ENCODE peak calls at places on chromosome 5, in ten cellular contexts. U is AG08396; V is activated CD4-positive, alpha-beta T cell treated with anti-CD3 and anti-CD28 coated beads for 1 hour; B is amniotic stem cell; T is K562; R is activated T-helper 1 cell treated with Interleukin-2 at 50 U/mL for 16 hours; D is GM13976; M is NCI-H2081; E is small intestine; C is epithelial cell of esophagus. W is an unnamed sample.

GRCh38 chr5:149412783-149413476 is 33.8 kb upstream of the IL17B start:
- DNase-seq in C (no peak), T (no peak), R (no peak), M (no peak), V (no peak), E (no peak), B (no peak), D (no peak), U (no peak), W (no peak)

GRCh38 chr5:60487885-60488425 is 212.0 kb downstream of the DEPDC1B start:
- DNase-seq in M (peak; percentile 70), E (peak; percentile 67), C (peak; percentile 95), T (no peak), U (no peak), B (no peak), R (no peak), V (no peak), D (no peak), W (no peak)

GRCh38 chr5:89397096-89397495 is 514.1 kb upstream of the MEF2C start:
- DNase-seq in V (no peak), R (no peak), M (no peak), C (peak; percentile 53), D (peak; percentile 9), B (no peak), E (peak; percentile 3), T (no peak), U (no peak), W (no peak)

GRCh38 chr5:150595466-150596031 is 44.9 kb upstream of the SYNPO start:
- DNase-seq in D (no peak), R (no peak), V (no peak), B (no peak), U (no peak), E (no peak), T (peak; percentile 76), C (no peak), M (no peak), W (peak; percentile 94)

GRCh38 chr5:124343451-124343867 is 403.0 kb downstream of the ZNF608 start:
- DNase-seq in V (no peak), E (no peak), D (no peak), M (no peak), C (peak; percentile 21), R (no peak), B (peak; percentile 65), U (peak; percentile 78), T (no peak), W (no peak)

GRCh38 chr5:176730815-176731475 is 79.4 kb upstream of the UNC5A start:
- DNase-seq in C (no peak), D (no peak), V (no peak), U (no peak), R (no peak), M (no peak), E (no peak), T (no peak), B (no peak), W (no peak)

GRCh38 chr5:43802119-43802518 is 199.1 kb downstream of the NNT start:
- DNase-seq in R (no peak), T (no peak), B (no peak), C (peak; percentile 47), V (no peak), E (no peak), M (no peak), D (no peak), U (peak; percentile 35), W (no peak)

GRCh38 chr5:10251409-10251808 is 1.3 kb downstream of the CCT5 start:
- DNase-seq in M (no peak), R (no peak), V (no peak), C (peak; percentile 18), E (no peak), B (no peak), T (no peak), D (no peak), U (no peak), W (peak; percentile 28)

GRCh38 chr5:154394328-154394727 is 51.5 kb upstream of the SAP30L start:
- DNase-seq in M (no peak), U (no peak), T (no peak), B (no peak), D (no peak), C (no peak), V (no peak), R (no peak), E (peak; percentile 53), W (peak; percentile 42)

GRCh38 chr5:16666861-16667481 is 50.2 kb upstream of the RETREG1 start:
- DNase-seq in R (no peak), V (no peak), T (no peak), U (no peak), C (peak; percentile 28), M (peak; percentile 77), B (no peak), E (peak; percentile 33), D (no peak), W (no peak)

GRCh38 chr5:116343961-116344360 is 230.7 kb downstream of the SEMA6A start:
- DNase-seq in C (peak; percentile 14), V (no peak), B (no peak), D (no peak), U (no peak), R (no peak), T (no peak), M (peak; percentile 2), E (no peak), W (no peak)

GRCh38 chr5:168302785-168303184 is 11.3 kb downstream of the WWC1 start:
- DNase-seq in T (no peak), C (peak; percentile 53), M (no peak), R (no peak), D (no peak), U (no peak), B (no peak), E (no peak), V (no peak), W (no peak)

GRCh38 chr5:131396015-131396414 is 132.2 kb downstream of the CDC42SE2 start:
- DNase-seq in B (no peak), V (no peak), D (peak; percentile 61), R (no peak), U (no peak), E (no peak), M (no peak), C (no peak), T (no peak), W (no peak)

GRCh38 chr5:87340716-87341115 is 72.0 kb downstream of the CCNH start:
- DNase-seq in T (no peak), D (peak; percentile 14), B (no peak), C (no peak), V (no peak), M (no peak), R (no peak), E (peak; percentile 62), U (no peak), W (no peak)

GRCh38 chr5:148808864-148809642 is 17.4 kb upstream of the ADRB2 start:
- DNase-seq in B (no peak), V (no peak), U (no peak), C (no peak), R (no peak), M (no peak), E (peak; percentile 55), D (peak; percentile 58), T (no peak), W (no peak)

GRCh38 chr5:82859439-82860140 is 217.6 kb downstream of the TMEM167A start:
- DNase-seq in D (no peak), U (no peak), T (no peak), R (no peak), V (no peak), C (no peak), B (no peak), M (no peak), E (no peak), W (no peak)

GRCh38 chr5:98769256-98770157 is 4.0 kb upstream of the RGMB start:
- DNase-seq in C (peak; percentile 53), R (no peak), V (no peak), B (peak; percentile 78), T (no peak), U (peak; percentile 73), M (peak; percentile 68), D (peak; percentile 57), E (no peak), W (peak; percentile 2)

GRCh38 chr5:13909271-13909670 is 35.2 kb downstream of the DNAH5 start:
- DNase-seq in B (no peak), V (no peak), U (no peak), E (no peak), C (no peak), M (no peak), T (no peak), R (no peak), D (no peak), W (no peak)

W was measured in erythroblast.